ENCODE peak calls at places on chromosome X, in four cellular contexts. O, T, Z and I are unnamed samples.

GRCh38 chrX:154696328-154697045 is 43.1 kb upstream of the CTAG2 start:
- DNase-seq in O (no peak), T (no peak), Z (no peak), I (no peak)

GRCh38 chrX:41145920-41146608 is 60.8 kb downstream of the USP9X start:
- DNase-seq in O (no peak), T (no peak), Z (no peak), I (no peak)

GRCh38 chrX:40268126-40268525 is 170.4 kb upstream of the BCOR start:
- DNase-seq in O (no peak), T (no peak), Z (no peak), I (no peak)

GRCh38 chrX:77527233-77528001 is 80.2 kb downstream of the FGF16 start:
- DNase-seq in O (no peak), T (peak; percentile 56), Z (no peak), I (no peak)

GRCh38 chrX:9566150-9566621 is 101.3 kb downstream of the TBL1X start:
- DNase-seq in O (no peak), T (peak; percentile 63), Z (no peak), I (peak; percentile 53)

GRCh38 chrX:41720125-41720780 is 3.7 kb upstream of the GPR82 start:
- DNase-seq in O (no peak), T (no peak), Z (peak; percentile 48), I (no peak)

GRCh38 chrX:120380699-120381098 is 18.8 kb downstream of the ATP1B4 start:
- DNase-seq in O (peak; percentile 37), T (no peak), Z (peak; percentile 1), I (no peak)

GRCh38 chrX:29299689-29300088 is 712.4 kb downstream of the IL1RAPL1 start:
- DNase-seq in O (no peak), T (no peak), Z (no peak), I (no peak)

GRCh38 chrX:16148896-16149295 is 18.4 kb upstream of the MAGEB17 start:
- DNase-seq in O (no peak), T (no peak), Z (no peak), I (no peak)

GRCh38 chrX:118755633-118756032 is 28.2 kb downstream of the IL13RA1 start:
- DNase-seq in O (no peak), T (no peak), Z (no peak), I (no peak)

GRCh38 chrX:13923845-13924244 is 105.8 kb downstream of the GEMIN8 start:
- DNase-seq in O (no peak), T (no peak), Z (no peak), I (no peak)

GRCh38 chrX:134931550-134931949 is 59.2 kb upstream of the SMIM10 start:
- DNase-seq in O (no peak), T (no peak), Z (no peak), I (no peak)

GRCh38 chrX:143873343-143873742 is 10.5 kb upstream of the UBE2NL start:
- DNase-seq in O (no peak), T (no peak), Z (no peak), I (no peak)